ENCODE peak calls at places on chromosomes 6 and 20, in seven cellular contexts. B, L, J, F, R, X and G are unnamed samples.

GRCh38 chr6:78611097-78611625 is 256.2 kb upstream of the IRAK1BP1 start:
- DNase-seq in B (no peak), J (no peak), R (no peak), X (no peak), L (no peak), F (no peak), G (no peak)

GRCh38 chr6:13357551-13358075 is 29.3 kb upstream of the TBC1D7 start:
- DNase-seq in R (peak), J (no peak), B (no peak), F (no peak), L (no peak), X (no peak), G (no peak)

GRCh38 chr6:5411414-5411813 is 150.1 kb downstream of the FARS2 start:
- DNase-seq in X (no peak), L (no peak), F (no peak), B (no peak), R (no peak), J (no peak), G (no peak)

GRCh38 chr6:149166747-149167146 is 150.8 kb upstream of the TAB2 start:
- DNase-seq in J (no peak), B (no peak), X (no peak), F (no peak), R (no peak), L (no peak), G (no peak)

GRCh38 chr6:109397020-109397419 is 14.8 kb upstream of the CD164 start:
- DNase-seq in R (peak), L (no peak), B (no peak), J (no peak), X (no peak), F (no peak), G (no peak)

GRCh38 chr20:35953411-35954199 is 697 bp downstream of the SCAND1 start:
- DNase-seq in F (peak), R (peak), B (peak), X (no peak), L (peak), J (peak), G (no peak)

GRCh38 chr6:130848945-130849344 is 21.7 kb downstream of the SMLR1 start:
- DNase-seq in L (no peak), J (no peak), F (no peak), B (no peak), X (no peak), R (no peak), G (no peak)

GRCh38 chr6:2157441-2158127 is 87.8 kb downstream of the GMDS start:
- DNase-seq in B (no peak), F (no peak), X (no peak), J (no peak), L (no peak), R (peak), G (no peak)

GRCh38 chr20:39310363-39311037 is 348.4 kb downstream of the DHX35 start:
- DNase-seq in F (no peak), L (no peak), B (no peak), J (no peak), X (no peak), R (no peak), G (no peak)

GRCh38 chr6:75796723-75797122 is 47.7 kb downstream of the MYO6 start:
- DNase-seq in F (no peak), B (no peak), R (no peak), L (no peak), J (no peak), X (no peak), G (no peak)

GRCh38 chr6:43911625-43912577 is 141.9 kb downstream of the VEGFA start:
- DNase-seq in F (no peak), L (no peak), B (no peak), J (peak), R (no peak), X (no peak), G (no peak)

GRCh38 chr6:33172307-33173227 is 19.7 kb downstream of the COL11A2 start:
- DNase-seq in R (peak), X (no peak), J (peak), F (peak), B (no peak), L (no peak), G (no peak)

GRCh38 chr20:11182715-11183114 is 508.9 kb upstream of the JAG1 start:
- DNase-seq in J (no peak), L (no peak), X (no peak), R (no peak), F (no peak), B (peak), G (peak)

GRCh38 chr6:36145495-36145894 is 15.2 kb downstream of the MAPK13 start:
- DNase-seq in L (no peak), X (no peak), R (no peak), F (no peak), B (no peak), J (no peak), G (no peak)

GRCh38 chr6:122673345-122673961 is 63.2 kb downstream of the PKIB start:
- DNase-seq in B (no peak), J (no peak), X (no peak), F (no peak), L (no peak), R (no peak), G (no peak)

GRCh38 chr6:135087403-135087802 is 32.8 kb upstream of the HBS1L start:
- DNase-seq in J (no peak), R (no peak), B (no peak), X (no peak), F (no peak), L (no peak), G (no peak)

GRCh38 chr6:21678990-21679389 is 85.4 kb downstream of the SOX4 start:
- DNase-seq in J (no peak), F (no peak), B (no peak), R (peak), X (no peak), L (no peak), G (no peak)

GRCh38 chr6:54981276-54981609 is 134.7 kb downstream of the FAM83B start:
- DNase-seq in B (no peak), L (no peak), F (no peak), R (no peak), X (no peak), J (no peak), G (no peak)

GRCh38 chr6:130625825-130626500 is 201.2 kb upstream of the SMLR1 start:
- DNase-seq in J (no peak), L (no peak), X (no peak), F (no peak), R (peak), B (no peak), G (no peak)

GRCh38 chr20:6120491-6120988 is 2.3 kb downstream of the FERMT1 start:
- DNase-seq in F (no peak), X (no peak), J (no peak), L (no peak), B (no peak), R (no peak), G (no peak)

GRCh38 chr6:163122365-163122764 is 292.2 kb upstream of the QKI start:
- DNase-seq in F (no peak), B (no peak), J (no peak), R (no peak), L (no peak), X (no peak), G (no peak)

GRCh38 chr6:107547061-107547840 is 57.3 kb downstream of the SOBP start:
- DNase-seq in R (no peak), L (no peak), F (no peak), J (no peak), X (no peak), B (no peak), G (no peak)

GRCh38 chr6:149079911-149080501 is 237.5 kb upstream of the TAB2 start:
- DNase-seq in F (no peak), R (peak), B (peak), J (peak), L (peak), X (peak), G (peak)

GRCh38 chr6:26199057-26199772 is 112.0 kb downstream of the HFE start:
- DNase-seq in L (peak), J (peak), R (peak), F (peak), B (no peak), X (peak), G (peak)

GRCh38 chr20:23296841-23297701 is 53.5 kb upstream of the NXT1 start:
- DNase-seq in J (no peak), L (no peak), X (no peak), B (no peak), R (no peak), F (no peak), G (no peak)

GRCh38 chr6:124132256-124132655 is 328.6 kb downstream of the NKAIN2 start:
- DNase-seq in B (no peak), J (no peak), F (no peak), L (no peak), R (no peak), X (no peak), G (no peak)

GRCh38 chr6:52364480-52365166 is 2.7 kb downstream of the PAQR8 start:
- DNase-seq in F (no peak), L (no peak), B (no peak), R (no peak), J (no peak), X (peak), G (peak)

GRCh38 chr20:39784693-39785092 is 822.5 kb downstream of the DHX35 start:
- DNase-seq in F (no peak), X (no peak), L (no peak), R (no peak), J (no peak), B (no peak), G (no peak)

GRCh38 chr6:44593539-44593944 is 206.0 kb downstream of the CDC5L start:
- DNase-seq in X (no peak), J (peak), L (peak), F (no peak), R (peak), B (no peak), G (peak)

GRCh38 chr20:39491711-39492110 is 529.6 kb downstream of the DHX35 start:
- DNase-seq in J (no peak), B (no peak), F (no peak), X (no peak), L (no peak), R (no peak), G (no peak)

GRCh38 chr6:118618676-118619377 is 32.6 kb downstream of the CEP85L start:
- DNase-seq in J (peak), B (peak), F (peak), L (peak), X (peak), R (peak), G (peak)

DNA sequence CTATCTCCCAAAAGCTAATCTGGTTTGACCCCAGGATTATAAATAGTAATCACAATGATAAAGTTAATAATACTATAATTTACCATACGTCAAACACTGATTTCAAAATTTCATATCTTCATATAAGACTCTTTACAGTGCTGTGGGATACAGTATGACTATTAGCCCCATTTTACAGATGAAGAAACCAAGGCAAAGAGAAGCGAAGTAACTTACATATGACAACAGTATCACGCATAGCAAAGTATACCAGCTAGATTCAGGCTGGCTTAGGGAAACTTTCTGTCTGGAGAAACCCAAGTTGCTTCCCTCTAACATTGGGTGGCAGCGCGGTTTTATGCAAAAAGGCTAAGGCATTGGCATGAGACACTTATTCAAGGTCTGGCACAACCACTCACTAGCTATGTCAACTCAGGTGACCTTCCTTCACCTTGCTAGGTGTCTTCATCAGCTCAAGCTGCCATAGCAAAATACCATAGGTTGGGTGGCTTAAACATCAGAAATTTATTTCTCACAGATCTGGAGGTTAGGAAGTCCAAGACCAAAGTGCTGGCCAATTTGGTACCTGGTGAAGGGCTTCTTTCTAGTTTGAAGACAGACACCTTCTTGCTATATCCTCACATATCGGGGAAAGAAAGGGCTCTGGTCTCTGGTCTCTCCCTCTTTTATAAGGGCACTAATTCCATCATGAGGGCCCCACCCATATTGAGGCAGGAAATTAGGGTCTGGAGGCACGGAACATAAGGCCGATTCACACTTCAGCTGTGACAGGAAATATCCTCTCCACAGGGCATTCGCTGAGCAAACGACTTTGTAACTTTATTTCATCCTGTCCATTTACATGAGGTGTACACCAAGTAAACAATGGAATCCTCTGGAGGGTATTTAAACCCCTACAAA is 22.4 kb upstream of the UTRN start:
- DNase-seq in F (no peak), X (no peak), J (peak), B (no peak), R (no peak), L (no peak), G (no peak)
- TF ChIP-seq CTCF in F (no peak), X (no peak), J (no peak), B (no peak), R (no peak), L (peak), G (no peak)

GRCh38 chr20:770691-771090 is 2.4 kb upstream of the SLC52A3 start:
- DNase-seq in J (no peak), X (no peak), L (no peak), F (no peak), B (no peak), R (no peak), G (no peak)
- TF ChIP-seq POLR2A in J (no peak), X (no peak), L (no peak), F (no peak), B (no peak), R (no peak), G (no peak)

GRCh38 chr6:53483423-53484353 is 61.2 kb downstream of the GCLC start:
- DNase-seq in F (no peak), R (no peak), B (no peak), X (no peak), L (peak), J (peak), G (peak)
- H3K27ac ChIP-seq in F (no peak), R (no peak), B (no peak), X (no peak), L (peak), J (no peak), G (no peak)

GRCh38 chr20:57881466-57882405 is 171.9 kb upstream of the PMEPA1 start:
- DNase-seq in F (no peak), B (no peak), R (no peak), J (no peak), L (no peak), X (no peak), G (no peak)
- TF ChIP-seq CTCF in F (no peak), B (no peak), R (no peak), J (no peak), L (no peak), X (no peak), G (no peak)

GRCh38 chr6:116101790-116102189 is 1.1 kb downstream of the NT5DC1 start:
- DNase-seq in X (no peak), L (no peak), F (no peak), J (no peak), B (no peak), R (no peak), G (no peak)

GRCh38 chr6:116099036-116099435 is 1.6 kb upstream of the NT5DC1 start:
- DNase-seq in L (no peak), F (no peak), R (no peak), B (no peak), J (no peak), X (no peak), G (no peak)

GRCh38 chr6:116102856-116103255 is 2.2 kb downstream of the NT5DC1 start:
- DNase-seq in B (no peak), L (no peak), R (no peak), F (no peak), X (no peak), J (no peak), G (no peak)

GRCh38 chr6:116101298-116101718 is 655 bp downstream of the NT5DC1 start:
- DNase-seq in L (peak), R (no peak), F (no peak), J (no peak), X (no peak), B (no peak), G (peak)

GRCh38 chr6:116100419-116101297 is at the start of gene NT5DC1:
- DNase-seq in L (peak), X (peak), J (peak), F (peak), R (peak), B (peak), G (peak)
- TF ChIP-seq POLR2A in L (peak), X (peak), J (peak), F (peak), R (no peak), B (peak), G (no peak)

GRCh38 chr6:116399287-116399686 is 28.5 kb downstream of the DSE start:
- DNase-seq in J (no peak), X (no peak), F (no peak), L (no peak), R (no peak), B (no peak), G (no peak)
- H3K27ac ChIP-seq in J (no peak), X (no peak), F (no peak), L (peak), R (peak), B (no peak), G (peak)

DNA sequence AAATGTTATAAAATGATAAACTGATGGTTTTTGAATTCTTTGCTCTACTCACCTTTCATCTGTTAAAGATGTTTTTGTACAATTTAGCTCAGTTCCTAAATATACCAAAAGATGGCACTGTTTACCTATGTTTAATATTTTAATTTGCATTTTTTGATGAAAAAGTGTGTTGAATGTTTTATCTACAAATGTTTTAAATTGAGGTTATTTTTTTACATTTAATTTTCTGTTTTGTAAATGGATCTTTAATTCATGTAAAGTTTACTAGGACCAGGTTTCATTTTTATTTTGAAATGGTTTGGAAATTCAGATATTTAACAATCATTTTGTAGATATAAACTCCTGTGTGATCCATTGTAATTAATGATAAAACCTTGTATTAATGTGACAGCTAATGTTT is 30.0 kb downstream of the CDKAL1 start:
- DNase-seq in B (no peak), R (peak), F (no peak), X (no peak), L (no peak), J (no peak), G (no peak)
- TF ChIP-seq CTCF in B (peak), R (peak), F (peak), X (peak), L (peak), J (peak), G (no peak)

GRCh38 chr6:170041526-170041925 is 249.4 kb downstream of the DLL1 start:
- DNase-seq in X (no peak), L (no peak), F (peak), B (no peak), J (no peak), R (no peak), G (no peak)
- TF ChIP-seq POLR2A in X (no peak), L (no peak), F (no peak), B (no peak), J (no peak), R (no peak), G (no peak)

GRCh38 chr6:158819977-158820632 is 937 bp upstream of the EZR start:
- DNase-seq in L (no peak), R (no peak), F (no peak), X (no peak), B (no peak), J (no peak), G (no peak)
- H3K27ac ChIP-seq in L (peak), R (no peak), F (peak), X (peak), B (peak), J (peak), G (peak)

GRCh38 chr6:29619578-29619977 is 13.4 kb downstream of the GABBR1 start:
- DNase-seq in L (no peak), J (no peak), R (no peak), B (no peak), F (no peak), X (no peak), G (no peak)

GRCh38 chr6:29620629-29621028 is 12.4 kb downstream of the GABBR1 start:
- DNase-seq in F (no peak), L (no peak), J (no peak), X (no peak), B (no peak), R (no peak), G (no peak)

GRCh38 chr6:29617782-29618557 is 15.0 kb downstream of the GABBR1 start:
- DNase-seq in B (no peak), J (no peak), F (no peak), R (no peak), X (no peak), L (no peak), G (no peak)
- TF ChIP-seq CTCF in B (no peak), J (no peak), F (no peak), R (no peak), X (no peak), L (no peak), G (no peak)